ENCODE peak calls at places on chromosomes 3 and 15, in nine cellular contexts. One of them, this sample, is unnamed.

GRCh38 chr3:148711981-148712666 is 14.4 kb downstream of the AGTR1 start:
- DNase-seq in naive thymus-derived CD4-positive, alpha-beta T cell: no peak
- DNase-seq in right cardiac atrium: no peak
- DNase-seq in SW 1271: no peak
- DNase-seq in left cardiac atrium: no peak
- DNase-seq in non-pigmented ciliary epithelial cell: no peak
- DNase-seq in stimulated activated CD8-positive, alpha-beta memory T cell treated with anti-CD3 and anti-CD28 coated beads, Interleukin-12 subunit alpha, Interleukin-12 subunit beta, amount 100 ng/mL, for 1 hour: no peak
- DNase-seq in RWPE1: no peak
- DNase-seq in stimulated activated CD4-positive, alpha-beta T cell treated with anti-CD3 and anti-CD28 coated beads, Interleukin-12 subunit alpha, Interleukin-12 subunit beta, amount 100 ng/mL, for 48 hours: no peak
- DNase-seq in this sample: no peak

GRCh38 chr3:186220886-186221285 is 112.0 kb upstream of the ETV5 start:
- DNase-seq in naive thymus-derived CD4-positive, alpha-beta T cell: no peak
- DNase-seq in right cardiac atrium: no peak
- DNase-seq in SW 1271: no peak
- DNase-seq in left cardiac atrium: no peak
- DNase-seq in non-pigmented ciliary epithelial cell: no peak
- DNase-seq in stimulated activated CD8-positive, alpha-beta memory T cell treated with anti-CD3 and anti-CD28 coated beads, Interleukin-12 subunit alpha, Interleukin-12 subunit beta, amount 100 ng/mL, for 1 hour: no peak
- DNase-seq in RWPE1: no peak
- DNase-seq in stimulated activated CD4-positive, alpha-beta T cell treated with anti-CD3 and anti-CD28 coated beads, Interleukin-12 subunit alpha, Interleukin-12 subunit beta, amount 100 ng/mL, for 48 hours: no peak
- DNase-seq in this sample: no peak

GRCh38 chr15:58357529-58358476 is 74.0 kb upstream of the LIPC start:
- DNase-seq in naive thymus-derived CD4-positive, alpha-beta T cell: peak
- DNase-seq in right cardiac atrium: no peak
- DNase-seq in SW 1271: no peak
- DNase-seq in left cardiac atrium: no peak
- DNase-seq in non-pigmented ciliary epithelial cell: no peak
- DNase-seq in stimulated activated CD8-positive, alpha-beta memory T cell treated with anti-CD3 and anti-CD28 coated beads, Interleukin-12 subunit alpha, Interleukin-12 subunit beta, amount 100 ng/mL, for 1 hour: no peak
- DNase-seq in RWPE1: no peak
- DNase-seq in stimulated activated CD4-positive, alpha-beta T cell treated with anti-CD3 and anti-CD28 coated beads, Interleukin-12 subunit alpha, Interleukin-12 subunit beta, amount 100 ng/mL, for 48 hours: peak
- DNase-seq in this sample: no peak

GRCh38 chr3:61114316-61114953 is 136.8 kb downstream of the FHIT start:
- DNase-seq in naive thymus-derived CD4-positive, alpha-beta T cell: no peak
- DNase-seq in right cardiac atrium: no peak
- DNase-seq in SW 1271: no peak
- DNase-seq in left cardiac atrium: no peak
- DNase-seq in non-pigmented ciliary epithelial cell: peak
- DNase-seq in stimulated activated CD8-positive, alpha-beta memory T cell treated with anti-CD3 and anti-CD28 coated beads, Interleukin-12 subunit alpha, Interleukin-12 subunit beta, amount 100 ng/mL, for 1 hour: no peak
- DNase-seq in RWPE1: no peak
- DNase-seq in stimulated activated CD4-positive, alpha-beta T cell treated with anti-CD3 and anti-CD28 coated beads, Interleukin-12 subunit alpha, Interleukin-12 subunit beta, amount 100 ng/mL, for 48 hours: no peak
- DNase-seq in this sample: no peak

GRCh38 chr15:70635895-70636294 is 127.5 kb downstream of the UACA start:
- DNase-seq in naive thymus-derived CD4-positive, alpha-beta T cell: no peak
- DNase-seq in right cardiac atrium: no peak
- DNase-seq in SW 1271: no peak
- DNase-seq in left cardiac atrium: no peak
- DNase-seq in non-pigmented ciliary epithelial cell: no peak
- DNase-seq in stimulated activated CD8-positive, alpha-beta memory T cell treated with anti-CD3 and anti-CD28 coated beads, Interleukin-12 subunit alpha, Interleukin-12 subunit beta, amount 100 ng/mL, for 1 hour: no peak
- DNase-seq in RWPE1: no peak
- DNase-seq in stimulated activated CD4-positive, alpha-beta T cell treated with anti-CD3 and anti-CD28 coated beads, Interleukin-12 subunit alpha, Interleukin-12 subunit beta, amount 100 ng/mL, for 48 hours: no peak
- DNase-seq in this sample: no peak

GRCh38 chr3:118098818-118099217 is 935.8 kb downstream of the IGSF11 start:
- DNase-seq in naive thymus-derived CD4-positive, alpha-beta T cell: no peak
- DNase-seq in right cardiac atrium: no peak
- DNase-seq in SW 1271: no peak
- DNase-seq in left cardiac atrium: no peak
- DNase-seq in non-pigmented ciliary epithelial cell: no peak
- DNase-seq in stimulated activated CD8-positive, alpha-beta memory T cell treated with anti-CD3 and anti-CD28 coated beads, Interleukin-12 subunit alpha, Interleukin-12 subunit beta, amount 100 ng/mL, for 1 hour: no peak
- DNase-seq in RWPE1: no peak
- DNase-seq in stimulated activated CD4-positive, alpha-beta T cell treated with anti-CD3 and anti-CD28 coated beads, Interleukin-12 subunit alpha, Interleukin-12 subunit beta, amount 100 ng/mL, for 48 hours: no peak
- DNase-seq in this sample: no peak

GRCh38 chr3:48528754-48529153 is 24.8 kb upstream of the SHISA5 start:
- DNase-seq in naive thymus-derived CD4-positive, alpha-beta T cell: no peak
- DNase-seq in right cardiac atrium: no peak
- DNase-seq in SW 1271: no peak
- DNase-seq in left cardiac atrium: no peak
- DNase-seq in non-pigmented ciliary epithelial cell: no peak
- DNase-seq in stimulated activated CD8-positive, alpha-beta memory T cell treated with anti-CD3 and anti-CD28 coated beads, Interleukin-12 subunit alpha, Interleukin-12 subunit beta, amount 100 ng/mL, for 1 hour: no peak
- DNase-seq in RWPE1: no peak
- DNase-seq in stimulated activated CD4-positive, alpha-beta T cell treated with anti-CD3 and anti-CD28 coated beads, Interleukin-12 subunit alpha, Interleukin-12 subunit beta, amount 100 ng/mL, for 48 hours: no peak
- DNase-seq in this sample: no peak

GRCh38 chr3:9903238-9903624 is 583 bp downstream of the IL17RE start:
- DNase-seq in naive thymus-derived CD4-positive, alpha-beta T cell: no peak
- DNase-seq in right cardiac atrium: no peak
- DNase-seq in SW 1271: no peak
- DNase-seq in left cardiac atrium: peak
- DNase-seq in non-pigmented ciliary epithelial cell: no peak
- DNase-seq in stimulated activated CD8-positive, alpha-beta memory T cell treated with anti-CD3 and anti-CD28 coated beads, Interleukin-12 subunit alpha, Interleukin-12 subunit beta, amount 100 ng/mL, for 1 hour: no peak
- DNase-seq in RWPE1: no peak
- DNase-seq in stimulated activated CD4-positive, alpha-beta T cell treated with anti-CD3 and anti-CD28 coated beads, Interleukin-12 subunit alpha, Interleukin-12 subunit beta, amount 100 ng/mL, for 48 hours: no peak
- DNase-seq in this sample: no peak

GRCh38 chr15:74643368-74644204 is 27.9 kb downstream of the CLK3 start:
- DNase-seq in naive thymus-derived CD4-positive, alpha-beta T cell: no peak
- DNase-seq in right cardiac atrium: no peak
- DNase-seq in SW 1271: no peak
- DNase-seq in left cardiac atrium: no peak
- DNase-seq in non-pigmented ciliary epithelial cell: no peak
- DNase-seq in stimulated activated CD8-positive, alpha-beta memory T cell treated with anti-CD3 and anti-CD28 coated beads, Interleukin-12 subunit alpha, Interleukin-12 subunit beta, amount 100 ng/mL, for 1 hour: no peak
- DNase-seq in RWPE1: no peak
- DNase-seq in stimulated activated CD4-positive, alpha-beta T cell treated with anti-CD3 and anti-CD28 coated beads, Interleukin-12 subunit alpha, Interleukin-12 subunit beta, amount 100 ng/mL, for 48 hours: no peak
- DNase-seq in this sample: no peak

GRCh38 chr3:183503738-183504137 is 51.8 kb downstream of the KLHL6 start:
- DNase-seq in naive thymus-derived CD4-positive, alpha-beta T cell: no peak
- DNase-seq in right cardiac atrium: no peak
- DNase-seq in SW 1271: no peak
- DNase-seq in left cardiac atrium: no peak
- DNase-seq in non-pigmented ciliary epithelial cell: no peak
- DNase-seq in stimulated activated CD8-positive, alpha-beta memory T cell treated with anti-CD3 and anti-CD28 coated beads, Interleukin-12 subunit alpha, Interleukin-12 subunit beta, amount 100 ng/mL, for 1 hour: no peak
- DNase-seq in RWPE1: no peak
- DNase-seq in stimulated activated CD4-positive, alpha-beta T cell treated with anti-CD3 and anti-CD28 coated beads, Interleukin-12 subunit alpha, Interleukin-12 subunit beta, amount 100 ng/mL, for 48 hours: no peak
- DNase-seq in this sample: no peak

GRCh38 chr3:64399205-64399800 is 174.0 kb upstream of the PRICKLE2 start:
- DNase-seq in naive thymus-derived CD4-positive, alpha-beta T cell: peak
- DNase-seq in right cardiac atrium: no peak
- DNase-seq in SW 1271: no peak
- DNase-seq in left cardiac atrium: peak
- DNase-seq in non-pigmented ciliary epithelial cell: peak
- DNase-seq in stimulated activated CD8-positive, alpha-beta memory T cell treated with anti-CD3 and anti-CD28 coated beads, Interleukin-12 subunit alpha, Interleukin-12 subunit beta, amount 100 ng/mL, for 1 hour: no peak
- DNase-seq in RWPE1: peak
- DNase-seq in stimulated activated CD4-positive, alpha-beta T cell treated with anti-CD3 and anti-CD28 coated beads, Interleukin-12 subunit alpha, Interleukin-12 subunit beta, amount 100 ng/mL, for 48 hours: no peak
- DNase-seq in this sample: no peak

GRCh38 chr15:40906947-40907802 is 12.9 kb downstream of the VPS18 start:
- DNase-seq in naive thymus-derived CD4-positive, alpha-beta T cell: peak
- DNase-seq in right cardiac atrium: peak
- DNase-seq in SW 1271: no peak
- DNase-seq in left cardiac atrium: peak
- DNase-seq in non-pigmented ciliary epithelial cell: no peak
- DNase-seq in stimulated activated CD8-positive, alpha-beta memory T cell treated with anti-CD3 and anti-CD28 coated beads, Interleukin-12 subunit alpha, Interleukin-12 subunit beta, amount 100 ng/mL, for 1 hour: no peak
- DNase-seq in RWPE1: no peak
- DNase-seq in stimulated activated CD4-positive, alpha-beta T cell treated with anti-CD3 and anti-CD28 coated beads, Interleukin-12 subunit alpha, Interleukin-12 subunit beta, amount 100 ng/mL, for 48 hours: peak
- DNase-seq in this sample: no peak

GRCh38 chr3:48151058-48151806 is 37.0 kb downstream of the CDC25A start:
- DNase-seq in naive thymus-derived CD4-positive, alpha-beta T cell: peak
- DNase-seq in right cardiac atrium: peak
- DNase-seq in SW 1271: no peak
- DNase-seq in left cardiac atrium: peak
- DNase-seq in non-pigmented ciliary epithelial cell: peak
- DNase-seq in stimulated activated CD8-positive, alpha-beta memory T cell treated with anti-CD3 and anti-CD28 coated beads, Interleukin-12 subunit alpha, Interleukin-12 subunit beta, amount 100 ng/mL, for 1 hour: peak
- DNase-seq in RWPE1: peak
- DNase-seq in stimulated activated CD4-positive, alpha-beta T cell treated with anti-CD3 and anti-CD28 coated beads, Interleukin-12 subunit alpha, Interleukin-12 subunit beta, amount 100 ng/mL, for 48 hours: peak
- DNase-seq in this sample: peak

This sample was measured in T1000.